ENCODE peak calls at places on chromosomes 12 and 14, in eight cellular contexts. S is stimulated activated CD4-positive, alpha-beta T cell treated with anti-CD3 and anti-CD28 coated beads, TNF-alpha, amount 100 ng/mL, for 1 hour; X is astrocyte; V is BJ; T is GM12864; H is ovary; R is AG04449; A is G401. D is an unnamed sample.

GRCh38 chr12:56749364-56749763 is 2.8 kb downstream of the PRIM1 start:
- DNase-seq in S (no peak), X (no peak), V (no peak), T (no peak), H (no peak), R (no peak), A (no peak), D (no peak)

GRCh38 chr14:104953097-104953496 is 25.1 kb downstream of the AHNAK2 start:
- DNase-seq in S (no peak), X (no peak), V (no peak), T (no peak), H (no peak), R (no peak), A (no peak), D (no peak)

GRCh38 chr14:31842905-31843304 is 234.2 kb upstream of the ARHGAP5 start:
- DNase-seq in S (no peak), X (peak), V (no peak), T (no peak), H (no peak), R (no peak), A (no peak), D (no peak)

GRCh38 chr12:96195845-96196451 is 1.8 kb downstream of the ELK3 start:
- DNase-seq in S (no peak), X (peak), V (no peak), T (no peak), H (no peak), R (no peak), A (peak), D (peak)

GRCh38 chr14:61644834-61645233 is 50.5 kb upstream of the HIF1A start:
- DNase-seq in S (no peak), X (no peak), V (no peak), T (no peak), H (no peak), R (no peak), A (peak), D (no peak)

GRCh38 chr14:75450381-75451276 is 22.8 kb downstream of the JDP2 start:
- DNase-seq in S (no peak), X (peak), V (no peak), T (no peak), H (peak), R (no peak), A (peak), D (no peak)

GRCh38 chr12:92065018-92065499 is 80.6 kb downstream of the BTG1 start:
- DNase-seq in S (peak), X (peak), V (no peak), T (peak), H (no peak), R (no peak), A (no peak), D (no peak)

GRCh38 chr12:113161415-113162016 is 12.0 kb downstream of the CFAP73 start:
- DNase-seq in S (no peak), X (peak), V (no peak), T (peak), H (no peak), R (no peak), A (peak), D (no peak)

GRCh38 chr14:85415015-85415712 is 114.8 kb upstream of the FLRT2 start:
- DNase-seq in S (no peak), X (peak), V (peak), T (no peak), H (peak), R (peak), A (no peak), D (peak)

GRCh38 chr14:56224691-56225681 is 106.8 kb downstream of the PELI2 start:
- DNase-seq in S (no peak), X (no peak), V (no peak), T (no peak), H (no peak), R (no peak), A (no peak), D (no peak)

GRCh38 chr12:5033883-5034282 is 9.8 kb upstream of the KCNA5 start:
- DNase-seq in S (no peak), X (no peak), V (no peak), T (no peak), H (no peak), R (no peak), A (no peak), D (no peak)

GRCh38 chr12:104181313-104181712 is 34.3 kb upstream of the TXNRD1 start:
- DNase-seq in S (no peak), X (peak), V (no peak), T (no peak), H (no peak), R (no peak), A (no peak), D (peak)

GRCh38 chr12:14588571-14588970 is 20.9 kb upstream of the PLBD1 start:
- DNase-seq in S (no peak), X (no peak), V (no peak), T (no peak), H (no peak), R (no peak), A (no peak), D (no peak)

GRCh38 chr14:67495827-67496226 is 7.3 kb upstream of the TMEM229B start:
- DNase-seq in S (no peak), X (no peak), V (no peak), T (no peak), H (no peak), R (no peak), A (no peak), D (no peak)

GRCh38 chr12:954736-955135 is 5.2 kb upstream of the RAD52 start:
- DNase-seq in S (no peak), X (peak), V (peak), T (no peak), H (no peak), R (no peak), A (no peak), D (no peak)

GRCh38 chr12:4116251-4117111 is 157.1 kb upstream of the CCND2 start:
- DNase-seq in S (no peak), X (peak), V (peak), T (no peak), H (no peak), R (peak), A (no peak), D (peak)

GRCh38 chr12:90250766-90251165 is 542.1 kb upstream of the ATP2B1 start:
- DNase-seq in S (no peak), X (peak), V (no peak), T (no peak), H (no peak), R (no peak), A (peak), D (no peak)

GRCh38 chr12:115838952-115839351 is 438.5 kb downstream of the MED13L start:
- DNase-seq in S (no peak), X (no peak), V (no peak), T (no peak), H (no peak), R (no peak), A (no peak), D (no peak)

GRCh38 chr14:72714871-72715214 is 179.1 kb downstream of the DPF3 start:
- DNase-seq in S (no peak), X (no peak), V (no peak), T (no peak), H (peak), R (no peak), A (no peak), D (no peak)

GRCh38 chr14:105398044-105398725 is at the start of gene TEX22:
- DNase-seq in S (peak), X (peak), V (peak), T (peak), H (peak), R (no peak), A (peak), D (peak)

D was measured in brain microvascular endothelial cell.